ENCODE peak calls at places on chromosomes 12 and 14, in nine cellular contexts. M is ovary, N is thyroid gland, D is esophagus squamous epithelium, B is heart left ventricle, L is sigmoid colon, A is HepG2, Q is suprapubic skin, P is tibial nerve. W is an unnamed sample.

GRCh38 chr14:63275611-63276010 is 43.1 kb downstream of the GPHB5 start:
- DNase-seq in P (no peak), B (no peak), M (no peak), L (no peak), A (no peak), D (no peak), N (no peak), Q (no peak), W (no peak)

GRCh38 chr14:95683793-95684192 is 2.4 kb upstream of the TCL1B start:
- DNase-seq in A (peak; percentile 11), L (no peak), P (no peak), D (no peak), M (no peak), Q (peak; percentile 72), B (no peak), N (no peak), W (no peak)

GRCh38 chr14:101008631-101009336 is 105.3 kb upstream of the RTL1 start:
- DNase-seq in M (peak; percentile 4), A (no peak), Q (peak; percentile 58), B (peak; percentile 44), P (no peak), N (no peak), L (no peak), D (no peak), W (no peak)

GRCh38 chr12:89571481-89572190 is 45.8 kb upstream of the POC1B start:
- DNase-seq in L (no peak), N (no peak), A (no peak), D (no peak), P (no peak), B (no peak), M (no peak), Q (no peak), W (no peak)

GRCh38 chr12:122423258-122424165 is 1.0 kb upstream of the CLIP1 start:
- DNase-seq in D (no peak), A (peak; percentile 64), P (no peak), B (no peak), M (peak; percentile 28), Q (no peak), L (peak; percentile 69), N (peak; percentile 12), W (no peak)

GRCh38 chr14:21475767-21476525 is 813 bp downstream of the RAB2B start:
- DNase-seq in B (no peak), M (no peak), D (no peak), L (no peak), P (no peak), N (no peak), Q (no peak), A (peak; percentile 18), W (no peak)

GRCh38 chr14:66306101-66306500 is 180.1 kb upstream of the CCDC196 start:
- DNase-seq in B (no peak), D (no peak), Q (no peak), L (no peak), P (no peak), M (no peak), A (no peak), N (no peak), W (no peak)

GRCh38 chr12:4052691-4053090 is 179.5 kb upstream of the PARP11 start:
- DNase-seq in N (no peak), M (no peak), B (no peak), L (no peak), A (peak; percentile 57), P (no peak), D (no peak), Q (no peak), W (no peak)

GRCh38 chr14:96215845-96216244 is 11.2 kb downstream of the BDKRB2 start:
- DNase-seq in D (no peak), P (no peak), Q (no peak), B (no peak), N (no peak), A (no peak), L (no peak), M (no peak), W (no peak)

GRCh38 chr12:125160556-125160955 is 95.3 kb downstream of the AACS start:
- DNase-seq in N (no peak), Q (no peak), B (no peak), P (no peak), D (no peak), M (no peak), L (no peak), A (no peak), W (no peak)

GRCh38 chr12:116535241-116535640 is 23.9 kb upstream of the MAP1LC3B2 start:
- DNase-seq in A (no peak), M (no peak), P (no peak), L (no peak), Q (no peak), D (no peak), B (no peak), N (no peak), W (no peak)
- H3K27ac ChIP-seq in A (no peak overlapping the region), M (no peak overlapping the region), P (no peak overlapping the region), L (peak overlapping the region; percentile 84), Q (no peak overlapping the region), D (no peak overlapping the region), B (no peak overlapping the region), N (no peak overlapping the region), W (peak overlapping the region; percentile 87)

GRCh38 chr12:112192475-112192874 is 67.1 kb downstream of the TRAFD1 start:
- DNase-seq in Q (no peak), M (no peak), D (no peak), L (no peak), P (no peak), A (no peak), N (no peak), B (no peak), W (no peak)

GRCh38 chr12:112194601-112195247 is 69.4 kb downstream of the TRAFD1 start:
- DNase-seq in Q (no peak), D (no peak), A (no peak), L (no peak), M (no peak), N (no peak), B (no peak), P (no peak), W (no peak)

GRCh38 chr12:112190626-112191025 is 65.3 kb downstream of the TRAFD1 start:
- DNase-seq in M (no peak), L (no peak), N (peak; percentile 30), D (no peak), B (no peak), P (no peak), Q (no peak), A (no peak), W (no peak)

GRCh38 chr12:112191201-112191600 is 65.8 kb downstream of the TRAFD1 start:
- DNase-seq in Q (no peak), A (no peak), L (no peak), P (no peak), B (no peak), N (no peak), D (no peak), M (no peak), W (no peak)

DNA sequence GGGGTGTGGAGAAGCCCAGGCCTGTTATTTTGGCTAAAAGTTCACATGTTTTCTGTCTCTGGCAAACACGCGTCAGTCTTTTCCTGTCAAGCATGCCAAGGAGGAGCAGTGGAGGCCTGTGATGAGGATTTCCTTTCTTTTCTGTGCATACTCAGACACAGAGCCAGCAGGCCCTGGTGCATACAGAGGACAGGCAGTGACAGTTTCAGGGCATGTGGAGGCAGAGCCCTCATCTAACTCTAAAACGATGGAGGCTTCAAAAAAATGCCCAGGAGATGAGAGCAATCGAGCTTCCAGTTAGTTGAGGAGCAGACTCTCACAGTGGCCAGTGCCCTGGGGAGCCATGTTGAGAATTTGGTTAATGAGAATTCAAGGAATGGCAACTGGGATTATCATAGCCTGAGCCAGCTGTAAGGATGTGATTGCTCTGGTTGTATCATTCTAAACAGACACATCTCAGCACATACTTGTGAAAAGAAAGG is 66.5 kb downstream of the TRAFD1 start:
- DNase-seq in N (no peak), A (no peak), Q (no peak), D (no peak), P (no peak), M (no peak), L (no peak), B (no peak), W (no peak)
- H3K36me3 ChIP-seq in N (peaks cover 48% of the 10 kb centered on the region), A (peaks cover 44% of the 10 kb centered on the region), Q (peaks cover 82% of the 10 kb centered on the region), D (peaks cover 96% of the 10 kb centered on the region), P (peaks cover 86% of the 10 kb centered on the region), M (no peaks in the 10 kb centered on the region), L (peaks cover 39% of the 10 kb centered on the region), B (peaks cover 90% of the 10 kb centered on the region), W (no peaks in the 10 kb centered on the region)

GRCh38 chr12:47245623-47246022 is 165.9 kb upstream of the AMIGO2 start:
- DNase-seq in B (no peak), M (no peak), P (no peak), D (no peak), A (no peak), L (no peak), Q (no peak), N (no peak), W (no peak)

GRCh38 chr12:47251919-47252318 is 172.2 kb upstream of the AMIGO2 start:
- DNase-seq in D (no peak), P (no peak), L (no peak), M (no peak), Q (no peak), A (no peak), N (no peak), B (no peak), W (no peak)

GRCh38 chr12:47247418-47247817 is 167.7 kb upstream of the AMIGO2 start:
- DNase-seq in P (no peak), Q (no peak), L (no peak), D (no peak), A (no peak), M (no peak), N (peak; percentile 95), B (no peak), W (no peak)

GRCh38 chr12:47249082-47249481 is 169.3 kb upstream of the AMIGO2 start:
- DNase-seq in A (no peak), B (no peak), P (no peak), D (no peak), N (no peak), Q (no peak), L (no peak), M (no peak), W (no peak)

DNA sequence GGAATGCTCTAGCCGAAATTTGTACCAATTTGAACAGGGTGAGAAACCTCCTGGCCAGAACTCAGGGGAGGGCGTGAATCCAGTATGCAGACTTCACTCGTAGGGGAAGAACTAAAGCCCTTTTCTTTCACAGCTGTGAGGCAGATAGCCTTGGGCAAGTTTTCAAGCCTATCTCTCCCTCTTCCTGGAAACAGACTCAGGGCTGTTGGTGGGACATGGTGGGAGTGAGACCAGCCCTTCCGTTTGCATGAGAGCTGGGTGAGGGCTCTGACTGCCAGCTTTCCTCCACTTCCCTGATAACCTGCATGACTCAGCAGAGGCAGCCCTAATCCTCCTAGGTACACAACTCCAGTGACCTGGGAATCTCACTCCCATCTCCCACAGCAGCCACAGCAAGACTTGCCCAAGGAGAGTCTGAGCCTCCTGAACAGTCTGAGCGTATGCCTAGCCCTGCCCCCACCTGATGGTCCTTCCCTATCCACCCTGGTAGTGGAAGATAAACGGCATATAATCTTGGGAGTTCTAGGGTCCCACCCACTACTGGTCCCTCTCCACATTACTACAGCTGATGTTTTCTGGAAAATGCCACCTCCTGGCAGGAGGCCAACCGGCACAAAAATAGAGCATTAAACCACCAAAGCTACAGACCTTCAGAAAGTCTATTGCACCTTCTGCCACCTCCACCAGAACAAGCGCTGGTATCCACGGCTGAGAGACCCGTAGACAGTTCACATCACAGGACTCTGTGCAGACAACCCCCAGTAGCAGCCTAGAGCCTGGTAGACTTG is 170.2 kb upstream of the AMIGO2 start:
- DNase-seq in D (no peak), B (no peak), Q (no peak), P (no peak), A (no peak), N (no peak), L (no peak), M (no peak), W (no peak)
- TF ChIP-seq POLR2A in D (no peak), B (no peak), Q (no peak), P (no peak), A (no peak), N (no peak), L (no peak), M (no peak), W (no peak)

GRCh38 chr14:72476657-72477499 is 417.0 kb downstream of the DPF3 start:
- DNase-seq in Q (no peak), L (no peak), N (peak; percentile 86), A (no peak), M (no peak), P (no peak), B (no peak), D (no peak), W (no peak)
- H3K27ac ChIP-seq in Q (peak overlapping the region; percentile 13), L (no peak overlapping the region), N (peak overlapping the region; percentile 98), A (no peak overlapping the region), M (no peak overlapping the region), P (no peak overlapping the region), B (peak overlapping the region; percentile 34), D (peak overlapping the region; percentile 13), W (no peak overlapping the region)

W was measured in uterus.